ENCODE peak calls at places on chromosomes 6 and 20, in eight cellular contexts. One of them, this sample, is unnamed.

GRCh38 chr20:16352321-16352720 is 220.9 kb downstream of the KIF16B start:
- DNase-seq in neural progenitor cell: no peak
- DNase-seq in GM23338: no peak
- DNase-seq in GM10248: no peak
- DNase-seq in GM20000: no peak
- DNase-seq in GM12865: no peak
- DNase-seq in vagina: no peak
- DNase-seq in GM06990: no peak
- DNase-seq in this sample: no peak

GRCh38 chr6:88538130-88538706 is 372.1 kb upstream of the CNR1 start:
- DNase-seq in neural progenitor cell: peak
- DNase-seq in GM06990: no peak
- DNase-seq in GM10248: peak
- DNase-seq in vagina: peak
- DNase-seq in GM23338: peak
- DNase-seq in GM12865: peak
- DNase-seq in GM20000: peak
- DNase-seq in this sample: peak

GRCh38 chr20:25229486-25230176 is 18.3 kb upstream of the PYGB start:
- DNase-seq in GM20000: no peak
- DNase-seq in neural progenitor cell: no peak
- DNase-seq in GM12865: no peak
- DNase-seq in GM06990: no peak
- DNase-seq in GM10248: no peak
- DNase-seq in GM23338: no peak
- DNase-seq in vagina: no peak
- DNase-seq in this sample: no peak

GRCh38 chr20:60062431-60063336 is 104.5 kb downstream of the CDH26 start:
- DNase-seq in GM20000: no peak
- DNase-seq in neural progenitor cell: no peak
- DNase-seq in vagina: no peak
- DNase-seq in GM10248: no peak
- DNase-seq in GM23338: no peak
- DNase-seq in GM12865: no peak
- DNase-seq in GM06990: no peak
- DNase-seq in this sample: no peak

GRCh38 chr6:109082178-109082577 is 12.5 kb downstream of the SESN1 start:
- DNase-seq in GM06990: no peak
- DNase-seq in neural progenitor cell: no peak
- DNase-seq in GM12865: no peak
- DNase-seq in GM10248: no peak
- DNase-seq in GM23338: peak
- DNase-seq in GM20000: no peak
- DNase-seq in vagina: no peak
- DNase-seq in this sample: no peak

GRCh38 chr20:38866265-38867061 is 59.8 kb upstream of the FAM83D start:
- DNase-seq in neural progenitor cell: no peak
- DNase-seq in vagina: no peak
- DNase-seq in GM06990: no peak
- DNase-seq in GM20000: no peak
- DNase-seq in GM23338: no peak
- DNase-seq in GM12865: no peak
- DNase-seq in GM10248: no peak
- DNase-seq in this sample: no peak

GRCh38 chr20:45061244-45061643 is 39.7 kb downstream of the KCNS1 start:
- DNase-seq in GM10248: no peak
- DNase-seq in GM06990: no peak
- DNase-seq in GM23338: no peak
- DNase-seq in GM20000: no peak
- DNase-seq in GM12865: no peak
- DNase-seq in vagina: no peak
- DNase-seq in neural progenitor cell: no peak
- DNase-seq in this sample: no peak

GRCh38 chr20:31833931-31834521 is 11.4 kb downstream of the FOXS1 start:
- DNase-seq in vagina: no peak
- DNase-seq in GM20000: no peak
- DNase-seq in GM10248: no peak
- DNase-seq in neural progenitor cell: no peak
- DNase-seq in GM06990: no peak
- DNase-seq in GM12865: no peak
- DNase-seq in GM23338: no peak
- DNase-seq in this sample: no peak

GRCh38 chr6:107712523-107713213 is 111.4 kb downstream of the SCML4 start:
- DNase-seq in vagina: peak
- DNase-seq in GM23338: no peak
- DNase-seq in GM10248: no peak
- DNase-seq in GM20000: no peak
- DNase-seq in neural progenitor cell: no peak
- DNase-seq in GM06990: no peak
- DNase-seq in GM12865: peak
- DNase-seq in this sample: no peak

GRCh38 chr20:4502756-4503155 is 219.0 kb upstream of the PRND start:
- DNase-seq in GM23338: no peak
- DNase-seq in GM06990: no peak
- DNase-seq in vagina: no peak
- DNase-seq in GM12865: no peak
- DNase-seq in neural progenitor cell: no peak
- DNase-seq in GM20000: no peak
- DNase-seq in GM10248: no peak
- DNase-seq in this sample: no peak

GRCh38 chr20:8722277-8722928 is 346.5 kb upstream of the PLCB4 start:
- DNase-seq in neural progenitor cell: peak
- DNase-seq in GM10248: peak
- DNase-seq in GM06990: no peak
- DNase-seq in GM12865: peak
- DNase-seq in GM23338: peak
- DNase-seq in vagina: no peak
- DNase-seq in GM20000: peak
- DNase-seq in this sample: no peak

GRCh38 chr6:123030292-123030691 is 34.3 kb downstream of the CLVS2 start:
- DNase-seq in GM06990: no peak
- DNase-seq in vagina: no peak
- DNase-seq in GM12865: no peak
- DNase-seq in GM10248: no peak
- DNase-seq in GM20000: no peak
- DNase-seq in neural progenitor cell: no peak
- DNase-seq in GM23338: no peak
- DNase-seq in this sample: no peak

GRCh38 chr6:98833101-98834059 is 994 bp upstream of the POU3F2 start:
- DNase-seq in neural progenitor cell: peak
- DNase-seq in GM10248: peak
- DNase-seq in vagina: no peak
- DNase-seq in GM06990: peak
- DNase-seq in GM12865: no peak
- DNase-seq in GM23338: peak
- DNase-seq in GM20000: no peak
- DNase-seq in this sample: no peak

GRCh38 chr6:87026961-87027360 is 67.9 kb downstream of the CGA start:
- DNase-seq in GM12865: no peak
- DNase-seq in GM10248: no peak
- DNase-seq in GM06990: no peak
- DNase-seq in GM23338: no peak
- DNase-seq in vagina: no peak
- DNase-seq in neural progenitor cell: no peak
- DNase-seq in GM20000: no peak
- DNase-seq in this sample: no peak

DNA sequence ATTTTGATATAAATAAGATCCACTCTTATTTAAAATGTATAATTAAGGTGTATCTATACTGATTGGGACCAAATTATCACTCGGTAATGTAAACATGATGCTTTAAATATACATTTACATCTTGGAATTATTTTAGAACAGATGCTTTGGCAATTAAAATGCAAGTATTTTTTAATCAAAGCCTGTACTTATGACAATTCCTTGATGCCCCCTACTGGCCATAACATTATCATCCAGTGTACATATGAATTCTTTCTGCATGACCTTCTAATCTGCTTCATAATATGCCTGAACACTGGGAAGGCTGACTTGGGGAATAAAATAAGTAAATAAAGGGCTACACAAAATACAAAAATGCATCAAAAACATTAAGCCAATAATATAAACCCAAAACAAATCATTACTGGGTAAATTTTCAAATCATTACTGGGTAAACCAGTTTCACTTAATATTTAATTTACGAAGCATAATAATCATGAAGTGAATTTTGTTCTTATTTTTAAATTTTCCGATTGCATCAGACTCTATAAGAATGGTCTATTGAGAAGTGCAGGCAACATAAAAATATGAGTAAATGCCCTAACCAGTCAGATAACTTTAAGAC is 65.1 kb downstream of the CGA start:
- DNase-seq in neural progenitor cell: peak
- DNase-seq in vagina: no peak
- DNase-seq in GM06990: no peak
- DNase-seq in GM20000: peak
- DNase-seq in GM10248: peak
- DNase-seq in GM23338: peak
- DNase-seq in GM12865: peak
- DNase-seq in this sample: no peak
- TF ChIP-seq CTCF in neural progenitor cell: peak
- TF ChIP-seq CTCF in vagina: no peak
- TF ChIP-seq CTCF in GM06990: peak
- TF ChIP-seq CTCF in GM20000: peak
- TF ChIP-seq CTCF in GM10248: peak
- TF ChIP-seq CTCF in GM23338: peak
- TF ChIP-seq CTCF in GM12865: peak
- TF ChIP-seq CTCF in this sample: peak

GRCh38 chr6:1182722-1183521 is 129.0 kb upstream of the FOXQ1 start:
- DNase-seq in GM20000: no peak
- DNase-seq in GM10248: no peak
- DNase-seq in GM23338: no peak
- DNase-seq in vagina: no peak
- DNase-seq in neural progenitor cell: no peak
- DNase-seq in GM06990: no peak
- DNase-seq in GM12865: no peak
- DNase-seq in this sample: no peak
- TF ChIP-seq CTCF in GM20000: no peak
- TF ChIP-seq CTCF in GM10248: no peak
- TF ChIP-seq CTCF in GM23338: no peak
- TF ChIP-seq CTCF in vagina: no peak
- TF ChIP-seq CTCF in neural progenitor cell: no peak
- TF ChIP-seq CTCF in GM06990: no peak
- TF ChIP-seq CTCF in GM12865: no peak
- TF ChIP-seq CTCF in this sample: no peak

GRCh38 chr20:43404880-43405279 is 52.8 kb upstream of the SRSF6 start:
- DNase-seq in GM10248: peak
- DNase-seq in vagina: no peak
- DNase-seq in GM06990: peak
- DNase-seq in neural progenitor cell: peak
- DNase-seq in GM23338: peak
- DNase-seq in GM12865: peak
- DNase-seq in GM20000: peak
- DNase-seq in this sample: peak
- TF ChIP-seq CTCF in GM10248: peak
- TF ChIP-seq CTCF in vagina: no peak
- TF ChIP-seq CTCF in GM06990: peak
- TF ChIP-seq CTCF in neural progenitor cell: peak
- TF ChIP-seq CTCF in GM23338: peak
- TF ChIP-seq CTCF in GM12865: peak
- TF ChIP-seq CTCF in GM20000: peak
- TF ChIP-seq CTCF in this sample: peak

DNA sequence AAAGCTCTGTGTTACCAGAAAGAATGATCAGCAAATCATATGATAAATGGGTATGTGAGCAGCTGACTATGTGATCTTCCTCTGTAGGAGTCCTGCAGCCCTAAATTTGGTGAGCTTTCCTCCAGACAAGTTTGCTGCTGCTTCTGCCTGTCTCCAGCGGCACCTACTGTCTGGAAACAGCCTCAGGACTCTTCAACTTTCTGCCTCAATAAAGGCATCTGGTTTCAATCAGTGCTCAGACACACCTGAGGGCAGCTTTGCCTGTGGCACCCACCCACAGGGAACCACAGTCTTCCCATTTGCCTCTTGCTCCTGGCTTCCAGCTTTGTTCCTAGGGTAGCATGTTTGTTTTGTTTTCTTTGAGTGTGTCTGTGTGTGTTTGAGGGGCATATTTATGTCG is 727.9 kb upstream of the MAN1A1 start:
- DNase-seq in GM20000: no peak
- DNase-seq in GM10248: no peak
- DNase-seq in neural progenitor cell: peak
- DNase-seq in GM23338: peak
- DNase-seq in vagina: no peak
- DNase-seq in GM12865: peak
- DNase-seq in GM06990: no peak
- DNase-seq in this sample: no peak
- TF ChIP-seq CTCF in GM20000: peak
- TF ChIP-seq CTCF in GM10248: no peak
- TF ChIP-seq CTCF in neural progenitor cell: peak
- TF ChIP-seq CTCF in GM23338: peak
- TF ChIP-seq CTCF in vagina: no peak
- TF ChIP-seq CTCF in GM12865: no peak
- TF ChIP-seq CTCF in GM06990: no peak
- TF ChIP-seq CTCF in this sample: no peak

GRCh38 chr6:135182993-135183531 is 2.0 kb downstream of the MYB start:
- DNase-seq in neural progenitor cell: peak
- DNase-seq in GM12865: peak
- DNase-seq in GM23338: peak
- DNase-seq in GM20000: peak
- DNase-seq in GM10248: peak
- DNase-seq in GM06990: peak
- DNase-seq in vagina: no peak
- DNase-seq in this sample: no peak
- TF ChIP-seq CTCF in neural progenitor cell: no peak
- TF ChIP-seq CTCF in GM12865: no peak
- TF ChIP-seq CTCF in GM23338: no peak
- TF ChIP-seq CTCF in GM20000: no peak
- TF ChIP-seq CTCF in GM10248: no peak
- TF ChIP-seq CTCF in GM06990: no peak
- TF ChIP-seq CTCF in vagina: no peak
- TF ChIP-seq CTCF in this sample: no peak

GRCh38 chr20:34475979-34476736 is 40.1 kb upstream of the DYNLRB1 start:
- DNase-seq in GM10248: peak
- DNase-seq in vagina: no peak
- DNase-seq in GM20000: peak
- DNase-seq in neural progenitor cell: peak
- DNase-seq in GM12865: peak
- DNase-seq in GM23338: peak
- DNase-seq in GM06990: peak
- DNase-seq in this sample: no peak
- TF ChIP-seq CTCF in GM10248: peak
- TF ChIP-seq CTCF in vagina: peak
- TF ChIP-seq CTCF in GM20000: peak
- TF ChIP-seq CTCF in neural progenitor cell: no peak
- TF ChIP-seq CTCF in GM12865: peak
- TF ChIP-seq CTCF in GM23338: peak
- TF ChIP-seq CTCF in GM06990: peak
- TF ChIP-seq CTCF in this sample: peak

GRCh38 chr6:4253604-4254211 is 118.3 kb upstream of the ECI2 start:
- DNase-seq in GM20000: no peak
- DNase-seq in vagina: no peak
- DNase-seq in GM06990: no peak
- DNase-seq in neural progenitor cell: no peak
- DNase-seq in GM10248: no peak
- DNase-seq in GM23338: no peak
- DNase-seq in GM12865: no peak
- DNase-seq in this sample: no peak

DNA sequence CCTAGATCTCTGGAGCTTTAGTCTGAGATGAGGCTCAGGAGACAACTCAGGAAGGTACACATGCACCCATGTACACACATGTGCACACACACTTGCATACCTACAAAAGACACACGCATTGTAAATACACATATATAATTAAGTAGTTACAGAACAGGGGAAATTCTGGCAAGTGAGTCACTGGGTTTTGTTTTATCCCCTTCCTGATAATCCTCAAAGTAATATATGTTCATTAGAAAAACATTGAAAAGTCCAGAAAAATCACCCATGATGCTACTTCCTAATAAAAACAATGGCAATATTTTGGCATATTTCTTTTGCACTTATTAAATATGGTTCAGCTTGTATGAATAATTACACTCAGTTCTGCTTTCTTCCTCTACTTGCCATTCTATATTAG is 115.3 kb upstream of the ECI2 start:
- DNase-seq in GM06990: no peak
- DNase-seq in GM10248: no peak
- DNase-seq in vagina: no peak
- DNase-seq in GM12865: no peak
- DNase-seq in neural progenitor cell: no peak
- DNase-seq in GM20000: no peak
- DNase-seq in GM23338: no peak
- DNase-seq in this sample: no peak
- TF ChIP-seq CTCF in GM06990: no peak
- TF ChIP-seq CTCF in GM10248: no peak
- TF ChIP-seq CTCF in vagina: no peak
- TF ChIP-seq CTCF in GM12865: no peak
- TF ChIP-seq CTCF in neural progenitor cell: no peak
- TF ChIP-seq CTCF in GM20000: no peak
- TF ChIP-seq CTCF in GM23338: no peak
- TF ChIP-seq CTCF in this sample: no peak